ENCODE peak calls at places on chromosomes 7 and 10, in five cellular contexts. V, R, T, K and M are unnamed samples.

GRCh38 chr10:8054498-8055407 is at the start of gene GATA3:
- DNase-seq in R (no peak), K (no peak), T (no peak), V (no peak), M (no peak)

GRCh38 chr10:4678023-4678950 is 147.7 kb upstream of the AKR1E2 start:
- DNase-seq in K (no peak), R (peak; percentile 91), V (no peak), T (no peak), M (no peak)

GRCh38 chr7:15571303-15571878 is 9.6 kb upstream of the AGMO start:
- DNase-seq in T (no peak), R (peak; percentile 43), V (no peak), K (no peak), M (no peak)

GRCh38 chr7:25028370-25028971 is 48.5 kb upstream of the OSBPL3 start:
- DNase-seq in R (peak; percentile 88), V (no peak), K (no peak), T (no peak), M (no peak)

GRCh38 chr7:81506609-81507008 is 263.2 kb downstream of the HGF start:
- DNase-seq in K (no peak), V (no peak), R (no peak), T (no peak), M (no peak)

GRCh38 chr7:2803755-2804154 is 40.4 kb downstream of the GNA12 start:
- DNase-seq in V (no peak), R (no peak), T (no peak), K (no peak), M (no peak)

GRCh38 chr7:74284781-74285259 is 4.4 kb upstream of the CLIP2 start:
- DNase-seq in K (no peak), T (no peak), R (no peak), V (no peak), M (no peak)

GRCh38 chr7:151754142-151754590 is 122.7 kb downstream of the PRKAG2 start:
- DNase-seq in K (peak; percentile 85), R (peak; percentile 99), T (peak; percentile 82), V (no peak), M (peak; percentile 82)

GRCh38 chr10:132185601-132186487 is 904 bp upstream of the DPYSL4 start:
- DNase-seq in K (peak; percentile 39), R (peak; percentile 22), T (no peak), V (no peak), M (peak; percentile 69)

GRCh38 chr7:66281678-66282593 is 76.8 kb downstream of the TPST1 start:
- DNase-seq in K (peak; percentile 25), V (no peak), T (no peak), R (peak; percentile 96), M (no peak)

GRCh38 chr10:79223346-79224048 is 123.8 kb upstream of the PPIF start:
- DNase-seq in R (peak; percentile 82), T (no peak), K (peak; percentile 85), V (no peak), M (peak; percentile 88)

GRCh38 chr7:141700848-141701371 is 1.1 kb downstream of the DENND11 start:
- DNase-seq in K (no peak), T (no peak), V (no peak), R (no peak), M (no peak)

GRCh38 chr7:157710396-157710795 is 373.6 kb downstream of the DNAJB6 start:
- DNase-seq in V (no peak), R (no peak), T (no peak), K (no peak), M (no peak)

GRCh38 chr10:30241422-30242110 is 107.5 kb downstream of the MTPAP start:
- DNase-seq in T (no peak), K (no peak), V (no peak), R (no peak), M (no peak)

GRCh38 chr7:33888206-33888605 is 17.1 kb upstream of the BMPER start:
- DNase-seq in T (no peak), K (no peak), R (no peak), V (no peak), M (no peak)

GRCh38 chr7:155874411-155874810 is 62.1 kb upstream of the SHH start:
- DNase-seq in K (no peak), V (no peak), T (no peak), R (no peak), M (no peak)

GRCh38 chr10:124539935-124540641 is 78.5 kb downstream of the LHPP start:
- DNase-seq in T (peak; percentile 73), V (peak; percentile 13), R (peak; percentile 44), K (peak; percentile 79), M (peak; percentile 84)

GRCh38 chr10:124724279-124725027 is 19.7 kb downstream of the FAM53B start:
- DNase-seq in K (peak; percentile 13), R (no peak), V (no peak), T (peak; percentile 44), M (no peak)

GRCh38 chr10:17183110-17183509 is 18.4 kb downstream of the TRDMT1 start:
- DNase-seq in V (no peak), T (no peak), K (no peak), R (no peak), M (no peak)